ENCODE peak calls at places on chromosomes 2 and 18, in seven cellular contexts. M is T-helper 17 cell; X is T-helper 9 cell; V is choroid plexus epithelial cell; L is stimulated activated CD4-positive, alpha-beta T cell treated with anti-CD3 and anti-CD28 coated beads, Interleukin-4, amount 100 ng/mL, for 4 hours; Y is AG08396; E is T47D. S is an unnamed sample.

GRCh38 chr2:68997401-68997800 is 15.6 kb upstream of the ANTXR1 start:
- DNase-seq in M (no peak), X (no peak), V (no peak), L (no peak), Y (no peak), E (no peak), S (no peak)

GRCh38 chr2:37378411-37378810 is 34.0 kb downstream of the QPCT start:
- DNase-seq in M (no peak), X (no peak), V (peak), L (no peak), Y (peak), E (no peak), S (no peak)

GRCh38 chr2:173210270-173211196 is 134.9 kb downstream of the MAP3K20 start:
- DNase-seq in M (peak), X (peak), V (peak), L (peak), Y (peak), E (peak), S (peak)

GRCh38 chr2:168583710-168584521 is 127.8 kb downstream of the CERS6 start:
- DNase-seq in M (no peak), X (no peak), V (peak), L (no peak), Y (no peak), E (no peak), S (no peak)

GRCh38 chr2:137847443-137847842 is 116.8 kb upstream of the HNMT start:
- DNase-seq in M (no peak), X (no peak), V (no peak), L (no peak), Y (no peak), E (no peak), S (no peak)

GRCh38 chr2:127007652-127008051 is 99.3 kb downstream of the BIN1 start:
- DNase-seq in M (no peak), X (no peak), V (peak), L (no peak), Y (peak), E (no peak), S (peak)

GRCh38 chr2:64141711-64142405 is 2.4 kb downstream of the PELI1 start:
- DNase-seq in M (no peak), X (no peak), V (peak), L (no peak), Y (no peak), E (no peak), S (no peak)

GRCh38 chr18:58887613-58887963 is 22.9 kb downstream of the ZNF532 start:
- DNase-seq in M (no peak), X (no peak), V (peak), L (no peak), Y (no peak), E (no peak), S (no peak)

GRCh38 chr2:80515961-80516360 is 211.4 kb upstream of the LRRTM1 start:
- DNase-seq in M (no peak), X (no peak), V (no peak), L (no peak), Y (no peak), E (no peak), S (no peak)

GRCh38 chr18:13800505-13801259 is 23.3 kb upstream of the MC5R start:
- DNase-seq in M (no peak), X (peak), V (peak), L (peak), Y (peak), E (peak), S (no peak)

GRCh38 chr18:49869354-49869753 is 56.0 kb upstream of the ACAA2 start:
- DNase-seq in M (no peak), X (no peak), V (no peak), L (no peak), Y (no peak), E (no peak), S (no peak)

GRCh38 chr2:112181571-112182290 is 43.5 kb downstream of the FBLN7 start:
- DNase-seq in M (peak), X (peak), V (no peak), L (peak), Y (no peak), E (no peak), S (no peak)

GRCh38 chr18:7084766-7085080 is 32.9 kb downstream of the LAMA1 start:
- DNase-seq in M (no peak), X (no peak), V (peak), L (no peak), Y (peak), E (no peak), S (peak)

GRCh38 chr18:48486762-48487161 is 52.1 kb upstream of the CTIF start:
- DNase-seq in M (no peak), X (no peak), V (peak), L (no peak), Y (no peak), E (no peak), S (peak)

GRCh38 chr2:226730487-226730886 is 69.1 kb downstream of the IRS1 start:
- DNase-seq in M (no peak), X (no peak), V (peak), L (no peak), Y (peak), E (no peak), S (no peak)

GRCh38 chr2:212147921-212148513 is 390.6 kb downstream of the ERBB4 start:
- DNase-seq in M (no peak), X (no peak), V (peak), L (no peak), Y (no peak), E (no peak), S (no peak)

GRCh38 chr2:102032368-102033027 is 40.7 kb downstream of the IL1R2 start:
- DNase-seq in M (no peak), X (no peak), V (no peak), L (no peak), Y (no peak), E (peak), S (no peak)

S was measured in AG04450.